ENCODE peak calls at places on chromosomes 1 and 21, in eight cellular contexts. M is CD8-positive, alpha-beta memory T cell; V is heart left ventricle; C is PC-3; N is GM23338; R is CD4-positive, alpha-beta T cell; K is Peyer's patch; T is IMR-90. J is an unnamed sample.

GRCh38 chr1:36128905-36129206 is 3.8 kb upstream of the COL8A2 start:
- DNase-seq in V (no peak), T (no peak), N (no peak), K (no peak), C (no peak), M (no peak), R (no peak), J (no peak)

GRCh38 chr1:215529111-215529510 is 38.0 kb upstream of the KCTD3 start:
- DNase-seq in V (no peak), T (peak), R (no peak), M (no peak), C (no peak), N (no peak), K (no peak), J (no peak)

GRCh38 chr1:34983700-34984355 is 1.3 kb downstream of the TMEM35B start:
- DNase-seq in C (peak), R (no peak), N (no peak), T (peak), K (no peak), V (no peak), M (peak), J (no peak)

GRCh38 chr1:104791030-104791429 is 1041.3 kb downstream of the AMY1C start:
- DNase-seq in T (no peak), R (no peak), V (no peak), N (no peak), K (no peak), C (no peak), M (no peak), J (no peak)

GRCh38 chr21:39441502-39442475 is 3.8 kb downstream of the LCA5L start:
- DNase-seq in R (peak), T (peak), V (no peak), N (peak), K (no peak), M (peak), C (peak), J (no peak)

GRCh38 chr1:89598450-89599331 is 34.2 kb upstream of the LRRC8C start:
- DNase-seq in N (peak), C (peak), T (peak), M (peak), R (no peak), K (no peak), V (no peak), J (no peak)

GRCh38 chr1:29239142-29239541 is 2.8 kb downstream of the PTPRU start:
- DNase-seq in M (no peak), C (peak), V (no peak), K (no peak), N (no peak), T (no peak), R (no peak), J (no peak)

GRCh38 chr1:4771721-4772120 is 117.3 kb downstream of the AJAP1 start:
- DNase-seq in K (no peak), M (no peak), N (no peak), C (no peak), R (no peak), T (no peak), V (no peak), J (no peak)

GRCh38 chr1:209430821-209431259 is 152.7 kb upstream of the CAMK1G start:
- DNase-seq in K (no peak), V (no peak), R (no peak), C (no peak), N (no peak), T (no peak), M (no peak), J (no peak)

GRCh38 chr1:30400436-30400975 is 322.9 kb downstream of the MATN1 start:
- DNase-seq in K (no peak), M (no peak), C (no peak), R (no peak), N (no peak), V (no peak), T (no peak), J (no peak)

GRCh38 chr1:9455487-9456237 is 83.6 kb upstream of the SLC25A33 start:
- DNase-seq in C (peak), M (peak), R (peak), T (peak), K (peak), V (peak), N (peak), J (peak)

GRCh38 chr1:113983826-113984225 is 4.6 kb downstream of the OLFML3 start:
- DNase-seq in K (no peak), V (no peak), N (no peak), M (no peak), R (no peak), T (no peak), C (no peak), J (no peak)

GRCh38 chr1:6467224-6467623 is 1.3 kb upstream of the TNFRSF25 start:
- DNase-seq in K (no peak), R (no peak), T (no peak), V (no peak), N (no peak), M (no peak), C (no peak), J (no peak)

GRCh38 chr1:113615425-113615824 is 143.9 kb downstream of the PHTF1 start:
- DNase-seq in R (no peak), M (no peak), V (no peak), N (no peak), T (peak), C (peak), K (no peak), J (no peak)

GRCh38 chr21:46667191-46667734 is 31.8 kb downstream of the PRMT2 start:
- DNase-seq in N (peak), K (no peak), R (no peak), V (no peak), M (peak), C (peak), T (peak), J (no peak)

GRCh38 chr1:231241751-231242150 is 739 bp downstream of the GNPAT start:
- DNase-seq in V (peak), T (no peak), C (peak), R (no peak), K (peak), N (peak), M (peak), J (peak)

GRCh38 chr1:205949753-205950152 is 6.5 kb upstream of the SLC26A9 start:
- DNase-seq in M (no peak), R (no peak), T (no peak), V (no peak), N (no peak), K (no peak), C (no peak), J (no peak)

GRCh38 chr1:69737527-69738176 is 169.9 kb downstream of the LRRC7 start:
- DNase-seq in K (no peak), V (no peak), M (no peak), R (no peak), N (peak), T (peak), C (peak), J (peak)

GRCh38 chr1:183033205-183033604 is 10.0 kb downstream of the LAMC1 start:
- DNase-seq in M (peak), K (no peak), T (no peak), V (no peak), R (no peak), C (peak), N (no peak), J (no peak)

GRCh38 chr21:15063821-15064575 is 802 bp downstream of the NRIP1 start:
- DNase-seq in R (no peak), K (peak), N (peak), C (peak), T (no peak), M (peak), V (peak), J (peak)

GRCh38 chr21:33020558-33021100 is 5.1 kb upstream of the OLIG2 start:
- DNase-seq in K (no peak), R (no peak), T (no peak), V (no peak), M (no peak), N (no peak), C (no peak), J (no peak)

GRCh38 chr1:234659538-234659937 is 49.6 kb upstream of the IRF2BP2 start:
- DNase-seq in K (no peak), C (peak), M (no peak), R (no peak), V (no peak), T (peak), N (no peak), J (peak)

GRCh38 chr1:43653339-43653738 is 3.4 kb downstream of the KDM4A start:
- DNase-seq in C (peak), T (peak), R (no peak), K (no peak), M (no peak), N (peak), V (no peak), J (peak)

GRCh38 chr1:38728176-38728908 is 131.2 kb downstream of the RRAGC start:
- DNase-seq in K (no peak), C (peak), T (peak), M (no peak), V (peak), N (peak), R (no peak), J (peak)

GRCh38 chr1:2859219-2859880 is 57.9 kb upstream of the TTC34 start:
- DNase-seq in C (no peak), K (no peak), N (no peak), M (no peak), R (no peak), T (no peak), V (no peak), J (no peak)

GRCh38 chr1:1356796-1357401 is 1.5 kb downstream of the MXRA8 start:
- DNase-seq in T (no peak), C (no peak), V (peak), N (no peak), R (no peak), K (no peak), M (no peak), J (no peak)
- H3K27ac ChIP-seq in T (peak), C (no peak), V (peak), N (no peak), R (no peak), K (peak), M (no peak), J (peak)

DNA sequence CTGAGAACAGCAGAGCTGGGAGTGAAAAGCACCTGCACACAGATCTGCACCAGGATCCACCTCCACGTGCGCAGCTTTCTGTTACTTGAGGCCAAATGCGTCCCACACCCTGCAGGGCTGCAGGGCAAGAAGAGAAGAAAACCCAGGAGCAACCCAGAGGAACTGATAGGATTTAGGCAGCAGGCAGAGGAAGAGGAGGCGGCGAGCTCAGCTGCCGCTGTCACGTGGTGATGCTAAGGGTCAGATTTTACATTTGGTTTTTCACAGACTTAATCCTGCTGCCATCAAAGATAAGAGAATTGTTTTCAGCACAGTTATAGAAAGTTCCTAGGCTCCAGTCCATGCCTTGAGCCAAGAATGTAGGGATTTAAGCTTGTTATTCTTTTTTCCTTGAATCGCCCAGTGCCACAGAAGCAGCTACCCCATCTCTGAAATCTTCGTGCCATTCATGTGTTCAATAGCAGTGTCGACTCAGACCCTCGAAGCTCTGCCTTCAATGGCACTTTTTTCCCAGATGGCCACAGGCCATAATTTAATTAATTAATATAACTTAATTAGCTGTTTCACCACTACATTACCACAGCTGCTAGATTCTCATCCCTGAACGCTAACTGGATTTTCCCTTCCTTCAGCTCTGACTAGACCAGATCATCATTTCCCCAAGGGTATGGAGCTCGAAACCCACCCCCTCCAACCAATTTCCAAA is 36.0 kb downstream of the LDLRAP1 start:
- DNase-seq in V (no peak), M (no peak), C (no peak), R (no peak), K (no peak), T (no peak), N (no peak), J (no peak)
- H3K27ac ChIP-seq in V (no peak), M (no peak), C (no peak), R (no peak), K (no peak), T (no peak), N (no peak), J (no peak)

GRCh38 chr1:61741682-61742619 is at the start of gene PATJ:
- DNase-seq in V (peak), N (peak), C (peak), M (peak), R (peak), T (peak), K (peak), J (peak)
- H3K27ac ChIP-seq in V (peak), N (peak), C (peak), M (peak), R (peak), T (peak), K (peak), J (peak)

GRCh38 chr1:76254165-76255043 is 179.9 kb downstream of the ST6GALNAC3 start:
- DNase-seq in V (no peak), C (no peak), R (no peak), T (no peak), N (no peak), K (no peak), M (no peak), J (no peak)
- H3K27ac ChIP-seq in V (no peak), C (no peak), R (no peak), T (no peak), N (no peak), K (no peak), M (no peak), J (no peak)

GRCh38 chr1:54463259-54464030 is 57.3 kb upstream of the SSBP3 start:
- DNase-seq in N (no peak), K (no peak), M (no peak), V (no peak), R (no peak), C (no peak), T (no peak), J (no peak)

GRCh38 chr1:54462597-54463258 is 56.5 kb upstream of the SSBP3 start:
- DNase-seq in N (no peak), M (no peak), R (no peak), V (no peak), T (no peak), K (no peak), C (no peak), J (no peak)

GRCh38 chr1:54464031-54464476 is 57.9 kb upstream of the SSBP3 start:
- DNase-seq in C (no peak), T (no peak), K (no peak), N (no peak), M (no peak), V (no peak), R (no peak), J (no peak)

GRCh38 chr1:54465351-54465811 is 59.2 kb upstream of the SSBP3 start:
- DNase-seq in C (no peak), N (no peak), K (no peak), R (no peak), T (no peak), V (no peak), M (no peak), J (no peak)

GRCh38 chr1:54464477-54465146 is 58.4 kb upstream of the SSBP3 start:
- DNase-seq in C (no peak), M (no peak), T (peak), V (no peak), R (no peak), N (peak), K (no peak), J (no peak)
- H3K27ac ChIP-seq in C (no peak), M (peak), T (no peak), V (no peak), R (no peak), N (no peak), K (no peak), J (no peak)

DNA sequence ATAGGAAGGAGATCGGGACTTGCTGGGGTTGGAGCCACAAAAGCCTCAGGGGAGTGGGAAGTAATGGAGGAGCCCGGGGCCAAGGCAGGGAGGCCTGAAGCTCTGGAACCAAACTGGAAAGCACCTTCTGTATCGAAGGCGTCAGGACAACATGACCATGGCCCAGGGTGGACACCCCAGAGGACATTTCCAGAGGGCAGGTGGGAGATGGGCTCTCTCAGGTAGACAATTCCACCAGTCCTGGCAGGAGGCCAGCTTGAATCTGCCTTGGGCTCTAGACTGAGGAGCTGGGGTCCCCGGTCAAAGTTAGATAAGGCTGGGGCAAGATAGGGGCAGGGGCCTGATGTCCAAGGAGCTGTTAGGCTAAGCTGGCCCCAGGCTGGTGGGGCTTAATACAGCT is 104.9 kb upstream of the EDN2 start:
- DNase-seq in K (no peak), M (no peak), V (no peak), C (no peak), R (no peak), N (no peak), T (no peak), J (no peak)
- H3K27ac ChIP-seq in K (no peak), M (no peak), V (no peak), C (no peak), R (no peak), N (no peak), T (no peak), J (no peak)

DNA sequence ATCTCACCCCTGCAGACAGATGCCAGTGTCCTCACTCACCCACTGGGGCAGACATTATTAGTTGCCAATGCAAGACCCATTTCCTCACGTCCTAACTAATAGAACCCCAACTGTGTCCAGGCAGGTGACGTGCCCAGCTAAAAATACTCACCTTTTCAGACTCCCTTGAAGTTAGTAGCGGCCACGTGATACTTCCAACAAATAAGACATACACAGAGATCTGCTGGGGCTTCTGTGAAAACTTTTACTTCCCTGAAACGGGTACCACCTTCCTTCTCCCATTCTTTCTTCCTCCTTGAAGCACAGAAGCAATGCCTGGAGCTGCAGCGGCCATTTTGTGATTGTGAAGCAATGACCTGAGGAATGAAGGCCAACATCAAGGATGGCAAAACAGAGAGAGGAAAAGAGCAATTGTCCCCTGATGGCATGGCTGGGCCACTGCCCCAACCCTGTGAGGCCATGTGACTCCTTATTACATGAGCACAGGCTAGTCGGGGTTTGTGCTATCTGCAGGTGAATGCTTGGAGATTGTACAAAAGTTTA is 74.4 kb upstream of the TMPRSS2 start:
- DNase-seq in C (no peak), M (no peak), V (no peak), N (no peak), T (no peak), R (no peak), K (no peak), J (no peak)
- H3K27ac ChIP-seq in C (peak), M (no peak), V (no peak), N (no peak), T (no peak), R (no peak), K (peak), J (no peak)

GRCh38 chr1:214383381-214384372 is 102.7 kb downstream of the SMYD2 start:
- DNase-seq in M (no peak), C (no peak), N (no peak), K (no peak), V (no peak), R (no peak), T (no peak), J (no peak)

GRCh38 chr1:214385428-214385827 is 104.5 kb downstream of the SMYD2 start:
- DNase-seq in K (no peak), V (no peak), N (no peak), R (no peak), M (no peak), T (no peak), C (no peak), J (no peak)

GRCh38 chr1:214384373-214385079 is 103.6 kb downstream of the SMYD2 start:
- DNase-seq in T (no peak), V (no peak), N (no peak), K (no peak), C (no peak), M (no peak), R (no peak), J (no peak)

GRCh38 chr1:214386747-214387146 is 105.8 kb downstream of the SMYD2 start:
- DNase-seq in M (no peak), R (no peak), N (no peak), V (no peak), T (peak), C (peak), K (no peak), J (no peak)

DNA sequence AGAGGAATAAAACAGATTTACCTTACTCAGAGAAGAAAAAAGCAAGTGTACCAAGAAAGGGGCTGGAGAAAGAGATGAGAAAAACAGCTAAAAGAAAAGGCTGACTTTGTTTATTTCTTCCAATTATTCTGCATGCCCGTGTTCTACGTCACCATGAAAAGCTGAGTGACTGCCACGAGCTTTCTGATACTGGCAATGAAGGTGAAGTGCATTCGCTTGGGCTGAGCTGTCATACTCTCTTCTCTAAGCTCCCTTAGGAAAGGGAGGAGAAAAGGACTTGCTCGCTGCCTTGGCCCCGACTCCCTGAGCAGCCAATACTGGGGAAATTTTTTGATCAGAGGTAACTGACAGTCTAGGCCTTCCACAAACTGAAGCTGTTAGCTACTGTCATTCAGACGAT is 105.4 kb downstream of the SMYD2 start:
- DNase-seq in K (no peak), M (no peak), V (no peak), C (no peak), R (no peak), N (no peak), T (no peak), J (no peak)
- H3K27ac ChIP-seq in K (no peak), M (no peak), V (no peak), C (no peak), R (no peak), N (no peak), T (no peak), J (no peak)

GRCh38 chr1:199067483-199067882 is 428.6 kb downstream of the PTPRC start:
- DNase-seq in M (no peak), C (no peak), T (no peak), V (no peak), R (no peak), K (no peak), N (no peak), J (no peak)

GRCh38 chr1:199064971-199065370 is 426.1 kb downstream of the PTPRC start:
- DNase-seq in K (no peak), R (no peak), C (peak), M (no peak), N (no peak), V (no peak), T (no peak), J (no peak)
- H3K27ac ChIP-seq in K (no peak), R (no peak), C (no peak), M (no peak), N (no peak), V (no peak), T (no peak), J (no peak)

GRCh38 chr1:14763977-14764376 is 165.5 kb downstream of the KAZN start:
- DNase-seq in C (no peak), T (no peak), R (no peak), V (no peak), M (no peak), N (peak), K (no peak), J (no peak)
- H3K27ac ChIP-seq in C (no peak), T (no peak), R (no peak), V (no peak), M (no peak), N (no peak), K (no peak), J (no peak)

J was measured in testis.